ENCODE peak calls at places on chromosomes 5 and 9, in six cellular contexts. C is RWPE1, W is astrocyte, F is fibroblast of lung, V is mesothelial cell of epicardium, D is ascending aorta. Y is an unnamed sample.

GRCh38 chr9:137452761-137453642 is 6.1 kb downstream of the NSMF start:
- DNase-seq in C (no peak), F (no peak), V (peak; percentile 24), D (peak; percentile 8), W (no peak), Y (no peak)

GRCh38 chr9:113343732-113344231 is 3.7 kb upstream of the WDR31 start:
- DNase-seq in W (peak; percentile 15), C (no peak), V (peak; percentile 39), F (peak; percentile 27), D (no peak), Y (peak; percentile 51)

GRCh38 chr9:113178087-113178486 is 27.3 kb downstream of the SLC31A2 start:
- DNase-seq in V (no peak), D (no peak), W (peak; percentile 81), C (no peak), F (peak; percentile 86), Y (no peak)

GRCh38 chr9:84785766-84786547 is 116.4 kb downstream of the NTRK2 start:
- DNase-seq in F (no peak), V (no peak), C (no peak), D (no peak), W (no peak), Y (no peak)

GRCh38 chr5:9927521-9927997 is 297.4 kb upstream of the TAS2R1 start:
- DNase-seq in F (peak; percentile 67), C (peak; percentile 39), V (no peak), W (peak; percentile 62), D (no peak), Y (no peak)

GRCh38 chr5:5139358-5140050 is 626 bp upstream of the ADAMTS16 start:
- DNase-seq in V (no peak), C (no peak), D (no peak), F (no peak), W (no peak), Y (no peak)

GRCh38 chr5:1285883-1286291 is 9.0 kb downstream of the TERT start:
- DNase-seq in C (no peak), W (no peak), D (no peak), V (no peak), F (no peak), Y (no peak)

GRCh38 chr9:6870650-6871477 is 113.1 kb downstream of the KDM4C start:
- DNase-seq in D (no peak), C (peak; percentile 17), F (no peak), W (no peak), V (no peak), Y (no peak)

GRCh38 chr5:43192558-43193170 is 639 bp downstream of the NIM1K start:
- DNase-seq in D (no peak), C (no peak), F (peak; percentile 28), V (no peak), W (peak; percentile 20), Y (no peak)

GRCh38 chr9:114503009-114503408 is 2.3 kb downstream of the WHRN start:
- DNase-seq in C (no peak), V (no peak), F (no peak), D (no peak), W (no peak), Y (no peak)

GRCh38 chr5:38666668-38667498 is 110.4 kb upstream of the LIFR start:
- DNase-seq in D (no peak), F (peak; percentile 52), V (no peak), C (peak; percentile 39), W (peak; percentile 32), Y (no peak)

GRCh38 chr5:17879276-17879675 is 245.0 kb downstream of the TAF11L14 start:
- DNase-seq in D (no peak), W (no peak), F (no peak), C (no peak), V (no peak), Y (no peak)

GRCh38 chr5:27437594-27438200 is 399.3 kb upstream of the CDH9 start:
- DNase-seq in F (peak; percentile 34), D (no peak), C (no peak), V (no peak), W (peak; percentile 23), Y (no peak)

GRCh38 chr5:157506981-157507780 is 47.2 kb downstream of the NIPAL4 start:
- DNase-seq in V (no peak), D (no peak), C (peak; percentile 67), F (peak; percentile 45), W (no peak), Y (no peak)

GRCh38 chr5:54889826-54890225 is 95.6 kb downstream of the ESM1 start:
- DNase-seq in C (peak; percentile 85), F (peak; percentile 92), D (no peak), W (peak; percentile 90), V (no peak), Y (no peak)

GRCh38 chr5:125477586-125477975 is 731.1 kb upstream of the ZNF608 start:
- DNase-seq in V (no peak), W (no peak), C (no peak), F (no peak), D (no peak), Y (no peak)

GRCh38 chr5:17127743-17128231 is 89.6 kb upstream of the BASP1 start:
- DNase-seq in W (peak; percentile 88), F (peak; percentile 92), V (no peak), D (no peak), C (peak; percentile 96), Y (no peak)

DNA sequence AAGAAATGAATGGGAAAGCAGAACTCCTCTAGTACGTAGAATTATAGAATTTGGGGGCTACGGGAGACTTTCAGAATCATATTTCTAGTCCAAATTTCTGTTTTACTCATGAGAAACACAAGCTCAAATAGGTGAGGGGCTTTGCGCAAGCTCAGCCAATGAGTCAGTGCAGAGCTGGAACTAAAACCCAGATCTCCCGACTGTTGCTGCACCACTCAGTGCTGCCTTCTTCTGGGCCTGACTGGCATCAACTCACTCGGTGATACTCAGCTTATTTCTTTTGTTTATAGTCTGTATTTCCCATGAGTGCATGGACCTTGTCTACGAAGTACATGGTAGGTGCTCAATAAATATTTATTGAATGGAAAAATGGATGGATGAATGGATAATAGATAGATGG is 280.2 kb downstream of the CDK5RAP2 start:
- DNase-seq in C (no peak), D (no peak), W (no peak), F (no peak), V (no peak), Y (no peak)
- TF ChIP-seq CTCF in C (no peak), D (no peak), W (no peak), F (no peak), V (no peak), Y (no peak)

GRCh38 chr9:96025995-96026572 is 150.6 kb downstream of the ERCC6L2 start:
- DNase-seq in F (no peak), V (no peak), W (no peak), C (no peak), D (no peak), Y (no peak)
- TF ChIP-seq CTCF in F (no peak), V (no peak), W (no peak), C (no peak), D (no peak), Y (no peak)

GRCh38 chr5:56819027-56819881 is 3.9 kb downstream of the MAP3K1 start:
- DNase-seq in F (peak; percentile 14), V (no peak), D (no peak), C (no peak), W (peak; percentile 8), Y (no peak)

GRCh38 chr5:56816546-56817081 is 1.3 kb downstream of the MAP3K1 start:
- DNase-seq in F (peak; percentile 70), D (no peak), V (no peak), C (peak; percentile 59), W (peak; percentile 57), Y (peak; percentile 38)

GRCh38 chr5:56817306-56817986 is 2.1 kb downstream of the MAP3K1 start:
- DNase-seq in W (no peak), C (no peak), V (no peak), F (no peak), D (no peak), Y (no peak)

GRCh38 chr5:56815657-56816545 is 552 bp downstream of the MAP3K1 start:
- DNase-seq in C (peak; percentile 70), V (peak; percentile 33), F (peak; percentile 51), W (peak; percentile 25), D (no peak), Y (no peak)

DNA sequence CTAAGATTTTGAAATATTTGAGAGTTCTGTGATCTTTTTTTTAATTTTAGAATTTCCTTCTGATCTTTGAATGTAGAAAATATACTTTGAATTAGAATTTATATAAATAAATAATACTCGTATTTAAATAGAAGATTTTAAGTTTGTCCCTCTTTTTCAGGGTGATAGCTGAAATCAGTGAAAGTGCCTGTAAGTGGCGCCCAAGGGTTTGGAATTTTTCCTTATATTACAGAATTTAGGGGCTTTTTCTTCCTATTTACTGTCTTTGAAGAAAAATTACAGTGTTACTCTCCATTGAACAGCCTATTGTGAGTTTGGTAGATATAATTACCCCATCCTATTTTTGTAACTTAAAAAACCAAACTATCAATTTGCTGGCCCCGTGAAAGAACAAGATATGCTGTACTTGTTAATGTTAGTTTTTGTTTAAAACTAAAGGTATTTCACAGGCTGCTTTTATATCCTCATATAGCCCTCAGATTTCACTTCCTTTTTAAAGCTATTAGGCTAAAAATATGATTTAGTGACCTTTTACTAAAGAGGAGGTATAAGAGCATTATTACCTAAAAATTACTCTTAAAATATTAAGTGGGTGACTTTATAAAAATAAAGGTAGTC is 3.2 kb downstream of the MAP3K1 start:
- DNase-seq in V (no peak), C (no peak), W (no peak), F (peak; percentile 16), D (no peak), Y (no peak)
- TF ChIP-seq CTCF in V (no peak), C (peak; percentile 68), W (peak; percentile 20), F (peak; percentile 29), D (no peak), Y (no peak)

GRCh38 chr5:88724201-88724600 is 158.8 kb downstream of the MEF2C start:
- DNase-seq in V (no peak), F (peak; percentile 21), C (no peak), D (no peak), W (peak; percentile 11), Y (no peak)

GRCh38 chr5:88732181-88732633 is 150.8 kb downstream of the MEF2C start:
- DNase-seq in W (peak; percentile 83), F (peak; percentile 86), D (peak; percentile 44), V (no peak), C (no peak), Y (no peak)

GRCh38 chr5:88732862-88733261 is 150.1 kb downstream of the MEF2C start:
- DNase-seq in V (no peak), F (no peak), C (no peak), D (no peak), W (no peak), Y (no peak)

GRCh38 chr5:88729476-88730182 is 153.4 kb downstream of the MEF2C start:
- DNase-seq in W (peak; percentile 51), D (no peak), F (peak; percentile 66), V (peak; percentile 30), C (peak; percentile 67), Y (no peak)

GRCh38 chr5:88727705-88728313 is 155.2 kb downstream of the MEF2C start:
- DNase-seq in V (no peak), C (peak; percentile 8), F (peak; percentile 13), D (no peak), W (peak; percentile 2), Y (no peak)
- TF ChIP-seq CTCF in V (peak; percentile 94), C (peak; percentile 67), F (no peak), D (peak; percentile 38), W (peak; percentile 32), Y (no peak)

DNA sequence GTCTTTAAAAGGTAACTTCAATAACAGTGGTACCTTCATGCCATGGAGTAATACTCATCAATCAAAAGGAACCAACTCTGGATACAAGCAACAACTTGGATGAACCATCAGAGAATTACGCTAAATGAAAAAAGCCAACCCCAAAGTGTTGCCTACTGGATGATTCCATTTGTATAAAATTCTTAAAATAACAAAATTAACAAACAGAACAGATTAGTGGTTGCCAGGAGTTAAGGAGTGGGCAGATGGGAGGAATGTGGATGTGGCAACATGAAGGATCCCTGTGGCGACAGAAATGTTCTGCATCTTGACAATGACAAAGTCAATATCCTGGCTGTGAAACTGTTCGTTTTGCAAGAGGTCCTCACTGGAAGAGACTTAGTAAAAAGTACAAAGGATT is 50.5 kb downstream of the SPTLC1 start:
- DNase-seq in W (peak; percentile 83), C (no peak), D (no peak), V (no peak), F (peak; percentile 84), Y (no peak)
- TF ChIP-seq CTCF in W (no peak), C (no peak), D (no peak), V (no peak), F (no peak), Y (no peak)

Y was measured in omental fat pad.